ENCODE peak calls at places on chromosomes 3 and 15, in six cellular contexts. M, J, I, G, K and A are unnamed samples.

GRCh38 chr15:86879250-86880229 is 799.9 kb downstream of the AGBL1 start:
- DNase-seq in M (no peak), J (no peak), I (no peak), G (no peak), K (no peak), A (no peak)

GRCh38 chr3:125054436-125055164 is 1.2 kb downstream of the HEG1 start:
- DNase-seq in M (no peak), J (peak; percentile 52), I (no peak), G (peak; percentile 67), K (peak; percentile 30), A (no peak)

GRCh38 chr15:79035111-79035601 is 55.4 kb downstream of the RASGRF1 start:
- DNase-seq in M (no peak), J (peak; percentile 71), I (no peak), G (no peak), K (no peak), A (no peak)

GRCh38 chr3:149969110-149969944 is 1.4 kb downstream of the PFN2 start:
- DNase-seq in M (peak; percentile 31), J (peak; percentile 94), I (no peak), G (peak; percentile 88), K (peak; percentile 53), A (peak; percentile 72)

GRCh38 chr3:172461530-172462138 is 13.4 kb upstream of the GHSR start:
- DNase-seq in M (no peak), J (peak; percentile 71), I (no peak), G (peak; percentile 46), K (no peak), A (no peak)

GRCh38 chr3:57647292-57647940 is 45.5 kb downstream of the DENND6A start:
- DNase-seq in M (no peak), J (no peak), I (no peak), G (no peak), K (no peak), A (no peak)

GRCh38 chr3:119898478-119899177 is 116.7 kb downstream of the NR1I2 start:
- DNase-seq in M (no peak), J (no peak), I (no peak), G (no peak), K (no peak), A (no peak)

GRCh38 chr3:159472611-159473010 is 516.0 kb upstream of the IL12A start:
- DNase-seq in M (no peak), J (no peak), I (no peak), G (no peak), K (no peak), A (no peak)

GRCh38 chr3:85574306-85574705 is 615.5 kb downstream of the CADM2 start:
- DNase-seq in M (no peak), J (no peak), I (no peak), G (no peak), K (no peak), A (no peak)

GRCh38 chr3:197356741-197357140 is 58.3 kb upstream of the DLG1 start:
- DNase-seq in M (no peak), J (no peak), I (no peak), G (no peak), K (no peak), A (no peak)

GRCh38 chr3:108552267-108553159 is 36.7 kb downstream of the CIP2A start:
- DNase-seq in M (no peak), J (peak; percentile 69), I (no peak), G (peak; percentile 70), K (no peak), A (no peak)

GRCh38 chr3:103002447-103002846 is 567.6 kb downstream of the ZPLD1 start:
- DNase-seq in M (no peak), J (no peak), I (no peak), G (no peak), K (no peak), A (no peak)

GRCh38 chr3:10552631-10552943 is 47.2 kb upstream of the ATP2B2 start:
- DNase-seq in M (no peak), J (no peak), I (no peak), G (no peak), K (no peak), A (no peak)

GRCh38 chr3:13537926-13538325 is 11.0 kb upstream of the FBLN2 start:
- DNase-seq in M (no peak), J (no peak), I (no peak), G (peak; percentile 92), K (no peak), A (peak; percentile 72)

GRCh38 chr15:82999905-83000671 is 11.4 kb downstream of the C15orf40 start:
- DNase-seq in M (no peak), J (peak; percentile 75), I (no peak), G (peak; percentile 76), K (no peak), A (peak; percentile 39)

GRCh38 chr3:127211118-127212060 is 18.5 kb downstream of the PRR23E start:
- DNase-seq in M (no peak), J (no peak), I (no peak), G (no peak), K (no peak), A (no peak)

GRCh38 chr15:92924216-92924615 is 24.1 kb downstream of the CHD2 start:
- DNase-seq in M (no peak), J (no peak), I (no peak), G (no peak), K (no peak), A (no peak)

GRCh38 chr3:36482259-36482658 is 102.0 kb downstream of the STAC start:
- DNase-seq in M (no peak), J (no peak), I (no peak), G (no peak), K (no peak), A (no peak)

GRCh38 chr15:60696523-60696859 is 217.5 kb upstream of the ICE2 start:
- DNase-seq in M (no peak), J (no peak), I (no peak), G (no peak), K (no peak), A (no peak)

GRCh38 chr15:60690350-60690961 is 211.5 kb upstream of the ICE2 start:
- DNase-seq in M (no peak), J (no peak), I (no peak), G (no peak), K (no peak), A (no peak)

GRCh38 chr15:60695713-60696522 is 217.0 kb upstream of the ICE2 start:
- DNase-seq in M (no peak), J (no peak), I (peak; percentile 9), G (no peak), K (no peak), A (no peak)

GRCh38 chr15:60691508-60692047 is 212.6 kb upstream of the ICE2 start:
- DNase-seq in M (no peak), J (no peak), I (no peak), G (no peak), K (no peak), A (no peak)
- TF ChIP-seq CTCF in M (no peak), J (no peak), I (no peak), G (no peak), K (no peak), A (no peak)

DNA sequence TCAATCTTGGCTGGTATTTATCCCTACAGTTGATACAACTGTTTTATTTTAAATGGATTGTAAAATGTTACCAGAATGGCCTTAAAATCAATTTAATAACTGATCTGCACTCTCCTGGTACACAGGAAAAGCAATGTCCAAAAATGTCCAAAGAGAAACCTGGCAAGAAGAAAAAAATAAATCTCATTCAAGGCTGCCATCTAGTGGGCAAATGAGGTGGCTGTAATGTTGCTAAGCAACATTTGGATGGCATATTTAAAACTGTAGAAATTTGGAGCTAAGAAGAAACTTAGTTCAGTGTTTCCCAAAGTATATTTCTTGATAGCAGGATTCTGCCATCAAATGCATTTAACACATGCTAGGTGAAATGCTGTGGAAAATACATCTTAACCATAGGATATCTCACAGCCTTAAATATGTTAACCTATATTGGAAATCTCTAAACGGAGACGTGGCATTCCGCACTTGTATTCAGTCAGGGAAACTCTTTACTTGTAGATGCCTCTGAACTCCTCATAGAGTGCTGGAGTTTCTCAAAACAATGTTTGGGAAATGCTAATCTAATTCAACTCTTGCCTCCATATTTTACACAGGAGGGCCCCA is 216.8 kb downstream of the ERC2 start:
- DNase-seq in M (peak; percentile 17), J (peak; percentile 70), I (no peak), G (peak; percentile 75), K (peak; percentile 44), A (peak; percentile 50)
- TF ChIP-seq CTCF in M (peak; percentile 58), J (peak; percentile 96), I (peak; percentile 56), G (peak; percentile 62), K (peak; percentile 68), A (no peak)

DNA sequence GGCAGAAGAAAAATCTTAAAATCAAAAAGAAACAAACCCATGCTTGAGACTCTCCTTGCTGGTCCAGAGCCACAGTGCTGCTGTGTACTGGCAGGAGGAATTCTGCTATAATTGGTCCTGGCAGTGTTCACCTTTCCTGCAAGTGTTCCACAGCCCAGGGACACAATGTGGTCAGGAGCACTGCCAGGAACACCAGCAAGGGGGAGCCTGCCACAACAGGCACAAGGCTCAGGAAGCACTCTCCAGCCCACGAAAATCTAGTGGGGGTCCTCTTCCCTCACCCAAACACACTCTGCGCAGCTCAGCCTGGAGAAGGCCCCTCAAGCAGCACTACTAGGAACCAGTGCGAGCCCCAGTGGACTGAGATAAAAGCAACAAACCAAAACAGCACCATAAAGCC is 92.9 kb downstream of the UBE3A start:
- DNase-seq in M (no peak), J (peak; percentile 61), I (no peak), G (peak; percentile 57), K (no peak), A (no peak)
- TF ChIP-seq CTCF in M (no peak), J (peak; percentile 47), I (no peak), G (peak; percentile 49), K (no peak), A (no peak)

GRCh38 chr3:62493116-62493801 is 119.9 kb upstream of the FEZF2 start:
- DNase-seq in M (no peak), J (peak; percentile 52), I (no peak), G (no peak), K (no peak), A (no peak)
- TF ChIP-seq CTCF in M (no peak), J (peak; percentile 88), I (no peak), G (peak; percentile 27), K (no peak), A (no peak)

GRCh38 chr3:184746131-184747120 is 34.6 kb upstream of the MAGEF1 start:
- DNase-seq in M (no peak), J (no peak), I (no peak), G (no peak), K (no peak), A (no peak)

GRCh38 chr3:184750684-184751083 is 38.8 kb upstream of the MAGEF1 start:
- DNase-seq in M (no peak), J (no peak), I (no peak), G (no peak), K (no peak), A (no peak)

GRCh38 chr3:184749168-184749744 is 37.4 kb upstream of the MAGEF1 start:
- DNase-seq in M (no peak), J (no peak), I (no peak), G (no peak), K (no peak), A (no peak)

GRCh38 chr3:184751204-184751809 is 39.4 kb upstream of the MAGEF1 start:
- DNase-seq in M (no peak), J (no peak), I (no peak), G (no peak), K (no peak), A (no peak)

GRCh38 chr3:184748219-184749135 is 36.6 kb upstream of the MAGEF1 start:
- DNase-seq in M (no peak), J (peak; percentile 81), I (no peak), G (peak; percentile 48), K (no peak), A (peak; percentile 60)
- TF ChIP-seq CTCF in M (peak; percentile 34), J (peak; percentile 64), I (no peak), G (peak; percentile 27), K (no peak), A (peak; percentile 83)